ENCODE peak calls at places on chromosomes 1 and 21, in nine cellular contexts. G is SK-N-SH, R is HCT116, V is OCI-LY7, O is neural progenitor cell, I is GM23248, B is GM23338, L is hepatocyte, M is PC-3. S is an unnamed sample.

GRCh38 chr1:216632980-216633379 is 90.2 kb downstream of the ESRRG start:
- DNase-seq in G (no peak), R (no peak), V (no peak), O (peak; percentile 27), I (no peak), B (peak; percentile 4), L (no peak), M (no peak), S (no peak)

GRCh38 chr1:28126778-28127430 is 38.5 kb upstream of the EYA3 start:
- DNase-seq in G (no peak), R (no peak), V (no peak), O (no peak), I (no peak), B (no peak), L (no peak), M (no peak), S (no peak)

GRCh38 chr1:59180715-59181114 is 116.2 kb upstream of the FGGY start:
- DNase-seq in G (no peak), R (no peak), V (no peak), O (no peak), I (no peak), B (no peak), L (no peak), M (no peak), S (no peak)

GRCh38 chr21:41536827-41537103 is 28.8 kb upstream of the TMPRSS2 start:
- DNase-seq in G (no peak), R (no peak), V (no peak), O (no peak), I (no peak), B (no peak), L (no peak), M (no peak), S (peak; percentile 15)

GRCh38 chr1:26378088-26378878 is 5.7 kb upstream of the ZNF683 start:
- DNase-seq in G (no peak), R (no peak), V (no peak), O (no peak), I (peak; percentile 93), B (no peak), L (peak; percentile 69), M (peak; percentile 94), S (peak; percentile 49)

GRCh38 chr21:28333455-28334108 is 659.1 kb downstream of the LTN1 start:
- DNase-seq in G (no peak), R (no peak), V (no peak), O (no peak), I (peak; percentile 69), B (no peak), L (no peak), M (no peak), S (no peak)

GRCh38 chr1:205091043-205091740 is 6.9 kb upstream of the TMEM81 start:
- DNase-seq in G (peak; percentile 49), R (no peak), V (no peak), O (no peak), I (peak; percentile 48), B (no peak), L (no peak), M (no peak), S (no peak)

GRCh38 chr1:232432313-232432712 is 197.6 kb downstream of the SIPA1L2 start:
- DNase-seq in G (peak; percentile 41), R (no peak), V (no peak), O (no peak), I (no peak), B (no peak), L (no peak), M (no peak), S (no peak)

GRCh38 chr1:109083923-109084322 is 6.6 kb upstream of the TMEM167B start:
- DNase-seq in G (no peak), R (no peak), V (no peak), O (no peak), I (no peak), B (no peak), L (no peak), M (no peak), S (no peak)

GRCh38 chr1:151777317-151777716 is 13.0 kb downstream of the TDRKH start:
- DNase-seq in G (no peak), R (no peak), V (no peak), O (no peak), I (no peak), B (no peak), L (no peak), M (no peak), S (no peak)

GRCh38 chr1:225596152-225596551 is 56.8 kb downstream of the ENAH start:
- DNase-seq in G (no peak), R (no peak), V (no peak), O (no peak), I (peak; percentile 38), B (no peak), L (no peak), M (peak; percentile 32), S (no peak)

GRCh38 chr1:214492405-214493075 is 58.9 kb downstream of the PTPN14 start:
- DNase-seq in G (no peak), R (no peak), V (no peak), O (no peak), I (peak; percentile 52), B (no peak), L (no peak), M (no peak), S (no peak)

DNA sequence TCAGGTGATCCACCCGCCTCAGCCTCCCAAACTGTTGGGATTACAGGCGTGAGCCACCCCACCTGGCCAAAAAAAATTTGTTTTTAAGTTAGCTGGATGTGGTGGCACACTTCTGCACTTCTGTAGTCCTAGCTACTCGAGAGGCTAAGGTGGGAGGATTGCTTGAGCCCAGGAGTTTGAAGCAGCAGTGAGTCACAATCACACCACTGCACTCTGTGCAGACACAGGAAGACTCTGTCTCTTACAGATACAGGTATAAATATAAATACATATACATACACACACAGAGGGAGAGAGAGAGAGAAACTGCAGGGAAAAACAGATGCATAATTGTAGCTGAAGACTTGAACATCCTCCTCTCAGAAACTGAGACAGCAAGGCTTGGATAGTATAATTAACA is 34.8 kb upstream of the EPS15 start:
- DNase-seq in G (no peak), R (no peak), V (no peak), O (no peak), I (no peak), B (no peak), L (no peak), M (peak; percentile 59), S (no peak)
- H3K27ac ChIP-seq in G (no peak overlapping the region), R (no peak overlapping the region), V (no peak overlapping the region), O (no peak overlapping the region), I (no peak overlapping the region), B (no peak overlapping the region), L (no peak overlapping the region), M (no peak overlapping the region), S (no peak overlapping the region)

GRCh38 chr1:118809586-118809985 is 178.6 kb downstream of the TBX15 start:
- DNase-seq in G (no peak), R (no peak), V (no peak), O (no peak), I (no peak), B (no peak), L (no peak), M (no peak), S (no peak)

GRCh38 chr1:118812555-118812954 is 175.6 kb downstream of the TBX15 start:
- DNase-seq in G (no peak), R (no peak), V (no peak), O (no peak), I (no peak), B (no peak), L (no peak), M (no peak), S (no peak)

GRCh38 chr1:118815909-118816308 is 172.2 kb downstream of the TBX15 start:
- DNase-seq in G (no peak), R (no peak), V (no peak), O (no peak), I (peak; percentile 17), B (no peak), L (no peak), M (peak; percentile 6), S (no peak)

GRCh38 chr1:118811156-118811555 is 177.0 kb downstream of the TBX15 start:
- DNase-seq in G (no peak), R (no peak), V (no peak), O (no peak), I (no peak), B (no peak), L (no peak), M (no peak), S (no peak)
- TF ChIP-seq EZH2phosphoT487 in G (no peak), R (no peak), V (no peak), O (no peak), I (no peak), B (no peak), L (no peak), M (no peak), S (no peak)

GRCh38 chr1:222373216-222373615 is 174.7 kb downstream of the HHIPL2 start:
- DNase-seq in G (no peak), R (no peak), V (no peak), O (no peak), I (no peak), B (no peak), L (no peak), M (no peak), S (no peak)

GRCh38 chr1:222369148-222369547 is 178.8 kb downstream of the HHIPL2 start:
- DNase-seq in G (no peak), R (no peak), V (no peak), O (no peak), I (no peak), B (no peak), L (no peak), M (no peak), S (no peak)

GRCh38 chr1:222369991-222370910 is 177.7 kb downstream of the HHIPL2 start:
- DNase-seq in G (no peak), R (no peak), V (no peak), O (no peak), I (peak; percentile 85), B (no peak), L (peak; percentile 26), M (peak; percentile 53), S (no peak)

GRCh38 chr1:222372221-222372620 is 175.7 kb downstream of the HHIPL2 start:
- DNase-seq in G (no peak), R (no peak), V (no peak), O (no peak), I (peak; percentile 83), B (no peak), L (no peak), M (no peak), S (no peak)

DNA sequence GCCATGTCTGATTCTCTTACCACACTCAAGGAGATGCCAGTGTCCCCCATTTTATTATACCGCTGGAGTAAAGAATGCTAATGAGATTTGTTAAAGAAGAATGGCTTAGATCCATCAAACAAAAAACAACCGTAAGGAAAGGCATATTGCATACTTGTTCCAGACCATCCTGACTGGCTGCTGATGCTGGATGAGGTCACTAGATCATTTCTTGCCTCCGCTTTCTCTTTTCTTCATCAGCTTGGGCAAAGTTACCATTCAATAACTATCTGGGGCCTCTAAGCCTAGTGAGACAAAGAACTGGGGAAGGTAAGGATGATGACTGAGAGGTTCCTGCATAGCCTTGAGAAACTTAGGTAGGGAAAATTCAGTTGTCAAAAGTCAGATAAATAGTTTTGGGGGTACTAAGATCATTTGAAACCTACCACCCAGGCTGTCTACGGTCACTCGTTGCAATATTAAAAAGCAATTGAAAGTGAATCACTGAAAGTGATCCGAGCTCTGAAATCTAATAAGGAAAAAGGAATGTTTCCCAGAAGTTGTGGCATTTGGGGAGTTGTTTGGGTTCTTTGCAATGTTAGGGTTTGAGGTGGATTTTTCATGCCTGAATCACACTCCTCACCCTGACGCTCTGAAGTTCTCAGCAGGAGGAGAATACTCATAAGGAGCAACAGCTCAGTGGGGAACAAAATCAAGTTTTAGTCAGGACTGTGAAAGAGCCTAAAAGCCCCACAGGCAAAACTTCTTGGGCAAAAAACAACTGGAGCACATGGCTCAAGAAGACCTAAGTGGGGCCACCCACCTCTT is 176.8 kb downstream of the HHIPL2 start:
- DNase-seq in G (no peak), R (no peak), V (no peak), O (no peak), I (peak; percentile 95), B (no peak), L (no peak), M (no peak), S (no peak)
- H3K4me3 ChIP-seq in G (no peak overlapping the region), R (no peak overlapping the region), V (no peak overlapping the region), O (no peak overlapping the region), I (peak overlapping the region; percentile 64), B (no peak overlapping the region), L (no peak overlapping the region), M (no peak overlapping the region), S (no peak overlapping the region)

GRCh38 chr1:76390451-76390850 is 315.9 kb downstream of the ST6GALNAC3 start:
- DNase-seq in G (no peak), R (no peak), V (no peak), O (no peak), I (no peak), B (no peak), L (peak; percentile 7), M (no peak), S (no peak)
- H3K27ac ChIP-seq in G (no peak overlapping the region), R (no peak overlapping the region), V (no peak overlapping the region), O (no peak overlapping the region), I (no peak overlapping the region), B (no peak overlapping the region), L (no peak overlapping the region), M (no peak overlapping the region), S (no peak overlapping the region)